ENCODE peak calls at places on chromosome 3, in six cellular contexts. One of them, this sample, is unnamed. For H3K27me3, the result is how much of the 10 kb centered on the place peaks cover.

GRCh38 chr3:194135806-194136518 is at the start of gene HES1:
- DNase-seq in neuronal stem cell: peak
- DNase-seq in gastrocnemius medialis: peak
- DNase-seq in heart right ventricle: peak
- DNase-seq in brain microvascular endothelial cell: peak
- DNase-seq in ascending aorta: peak
- DNase-seq in this sample: peak

GRCh38 chr3:125331243-125331642 is 43.9 kb downstream of the ZNF148 start:
- DNase-seq in neuronal stem cell: no peak
- DNase-seq in gastrocnemius medialis: no peak
- DNase-seq in heart right ventricle: no peak
- DNase-seq in brain microvascular endothelial cell: no peak
- DNase-seq in ascending aorta: no peak
- DNase-seq in this sample: no peak

GRCh38 chr3:188956839-188957489 is 214.8 kb upstream of the TPRG1 start:
- DNase-seq in neuronal stem cell: peak
- DNase-seq in gastrocnemius medialis: no peak
- DNase-seq in heart right ventricle: no peak
- DNase-seq in brain microvascular endothelial cell: peak
- DNase-seq in ascending aorta: no peak
- DNase-seq in this sample: no peak

GRCh38 chr3:188268336-188268735 is 114.4 kb downstream of the LPP start:
- DNase-seq in neuronal stem cell: no peak
- DNase-seq in gastrocnemius medialis: no peak
- DNase-seq in heart right ventricle: no peak
- DNase-seq in brain microvascular endothelial cell: no peak
- DNase-seq in ascending aorta: no peak
- DNase-seq in this sample: no peak

GRCh38 chr3:1251282-1252060 is 158.6 kb downstream of the CNTN6 start:
- DNase-seq in neuronal stem cell: no peak
- DNase-seq in gastrocnemius medialis: no peak
- DNase-seq in heart right ventricle: no peak
- DNase-seq in brain microvascular endothelial cell: peak
- DNase-seq in ascending aorta: no peak
- DNase-seq in this sample: no peak

GRCh38 chr3:188468672-188469071 is 314.7 kb downstream of the LPP start:
- DNase-seq in neuronal stem cell: no peak
- DNase-seq in gastrocnemius medialis: peak
- DNase-seq in heart right ventricle: peak
- DNase-seq in brain microvascular endothelial cell: no peak
- DNase-seq in ascending aorta: no peak
- DNase-seq in this sample: peak

GRCh38 chr3:16482770-16483531 is 30.5 kb downstream of the RFTN1 start:
- DNase-seq in neuronal stem cell: no peak
- DNase-seq in gastrocnemius medialis: no peak
- DNase-seq in heart right ventricle: no peak
- DNase-seq in brain microvascular endothelial cell: no peak
- DNase-seq in ascending aorta: no peak
- DNase-seq in this sample: peak

GRCh38 chr3:187946981-187947380 is 201.7 kb upstream of the BCL6 start:
- DNase-seq in neuronal stem cell: no peak
- DNase-seq in gastrocnemius medialis: no peak
- DNase-seq in heart right ventricle: no peak
- DNase-seq in brain microvascular endothelial cell: no peak
- DNase-seq in ascending aorta: no peak
- DNase-seq in this sample: no peak

GRCh38 chr3:100097919-100098896 is 16.1 kb downstream of the FILIP1L start:
- DNase-seq in neuronal stem cell: no peak
- DNase-seq in gastrocnemius medialis: peak
- DNase-seq in heart right ventricle: no peak
- DNase-seq in brain microvascular endothelial cell: no peak
- DNase-seq in ascending aorta: no peak
- DNase-seq in this sample: no peak

GRCh38 chr3:114873590-114873989 is 273.5 kb downstream of the ZBTB20 start:
- DNase-seq in neuronal stem cell: no peak
- DNase-seq in gastrocnemius medialis: no peak
- DNase-seq in heart right ventricle: no peak
- DNase-seq in brain microvascular endothelial cell: no peak
- DNase-seq in ascending aorta: no peak
- DNase-seq in this sample: no peak

GRCh38 chr3:55014081-55014480 is 86.2 kb upstream of the LRTM1 start:
- DNase-seq in neuronal stem cell: no peak
- DNase-seq in gastrocnemius medialis: no peak
- DNase-seq in heart right ventricle: no peak
- DNase-seq in brain microvascular endothelial cell: no peak
- DNase-seq in ascending aorta: no peak
- DNase-seq in this sample: no peak

GRCh38 chr3:125129512-125129962 is 73.7 kb upstream of the HEG1 start:
- DNase-seq in neuronal stem cell: no peak
- DNase-seq in gastrocnemius medialis: peak
- DNase-seq in heart right ventricle: no peak
- DNase-seq in brain microvascular endothelial cell: peak
- DNase-seq in ascending aorta: no peak
- DNase-seq in this sample: peak

GRCh38 chr3:99413504-99413903 is 224.9 kb upstream of the COL8A1 start:
- DNase-seq in neuronal stem cell: no peak
- DNase-seq in gastrocnemius medialis: no peak
- DNase-seq in heart right ventricle: no peak
- DNase-seq in brain microvascular endothelial cell: no peak
- DNase-seq in ascending aorta: no peak
- DNase-seq in this sample: no peak

GRCh38 chr3:192819001-192819569 is 91.7 kb upstream of the FGF12 start:
- DNase-seq in neuronal stem cell: no peak
- DNase-seq in gastrocnemius medialis: no peak
- DNase-seq in heart right ventricle: no peak
- DNase-seq in brain microvascular endothelial cell: peak
- DNase-seq in ascending aorta: no peak
- DNase-seq in this sample: no peak

GRCh38 chr3:20136231-20136630 is 49.8 kb downstream of the SGO1 start:
- DNase-seq in neuronal stem cell: no peak
- DNase-seq in gastrocnemius medialis: no peak
- DNase-seq in heart right ventricle: no peak
- DNase-seq in brain microvascular endothelial cell: no peak
- DNase-seq in ascending aorta: no peak
- DNase-seq in this sample: no peak

GRCh38 chr3:56342475-56342874 is 125.8 kb downstream of the ERC2 start:
- DNase-seq in neuronal stem cell: no peak
- DNase-seq in gastrocnemius medialis: no peak
- DNase-seq in heart right ventricle: no peak
- DNase-seq in brain microvascular endothelial cell: no peak
- DNase-seq in ascending aorta: no peak
- DNase-seq in this sample: no peak

GRCh38 chr3:5194801-5195509 is 7.4 kb downstream of the EDEM1 start:
- DNase-seq in neuronal stem cell: no peak
- DNase-seq in gastrocnemius medialis: peak
- DNase-seq in heart right ventricle: no peak
- DNase-seq in brain microvascular endothelial cell: peak
- DNase-seq in ascending aorta: no peak
- DNase-seq in this sample: no peak

GRCh38 chr3:126888186-126888760 is 94.6 kb upstream of the PLXNA1 start:
- DNase-seq in neuronal stem cell: no peak
- DNase-seq in gastrocnemius medialis: no peak
- DNase-seq in heart right ventricle: no peak
- DNase-seq in brain microvascular endothelial cell: no peak
- DNase-seq in ascending aorta: no peak
- DNase-seq in this sample: no peak

GRCh38 chr3:45664558-45664957 is 24.6 kb upstream of the SACM1L start:
- DNase-seq in neuronal stem cell: no peak
- DNase-seq in gastrocnemius medialis: no peak
- DNase-seq in heart right ventricle: peak
- DNase-seq in brain microvascular endothelial cell: no peak
- DNase-seq in ascending aorta: no peak
- DNase-seq in this sample: no peak

GRCh38 chr3:169644750-169645149 is 18.8 kb downstream of the MECOM start:
- DNase-seq in neuronal stem cell: no peak
- DNase-seq in gastrocnemius medialis: no peak
- DNase-seq in heart right ventricle: no peak
- DNase-seq in brain microvascular endothelial cell: no peak
- DNase-seq in ascending aorta: no peak
- DNase-seq in this sample: no peak

GRCh38 chr3:181887685-181888084 is 176.0 kb downstream of the SOX2 start:
- DNase-seq in neuronal stem cell: no peak
- DNase-seq in gastrocnemius medialis: no peak
- DNase-seq in heart right ventricle: no peak
- DNase-seq in brain microvascular endothelial cell: no peak
- DNase-seq in ascending aorta: no peak
- DNase-seq in this sample: no peak

GRCh38 chr3:181888234-181888633 is 176.5 kb downstream of the SOX2 start:
- DNase-seq in neuronal stem cell: no peak
- DNase-seq in gastrocnemius medialis: no peak
- DNase-seq in heart right ventricle: no peak
- DNase-seq in brain microvascular endothelial cell: no peak
- DNase-seq in ascending aorta: no peak
- DNase-seq in this sample: no peak

GRCh38 chr3:181885868-181886630 is 174.3 kb downstream of the SOX2 start:
- DNase-seq in neuronal stem cell: no peak
- DNase-seq in gastrocnemius medialis: no peak
- DNase-seq in heart right ventricle: no peak
- DNase-seq in brain microvascular endothelial cell: no peak
- DNase-seq in ascending aorta: no peak
- DNase-seq in this sample: no peak

GRCh38 chr3:181886676-181887075 is 175.0 kb downstream of the SOX2 start:
- DNase-seq in neuronal stem cell: no peak
- DNase-seq in gastrocnemius medialis: no peak
- DNase-seq in heart right ventricle: no peak
- DNase-seq in brain microvascular endothelial cell: no peak
- DNase-seq in ascending aorta: no peak
- DNase-seq in this sample: no peak
- H3K27ac ChIP-seq in neuronal stem cell: no peak
- H3K27ac ChIP-seq in gastrocnemius medialis: no peak
- H3K27ac ChIP-seq in heart right ventricle: no peak
- H3K27ac ChIP-seq in brain microvascular endothelial cell: no peak
- H3K27ac ChIP-seq in ascending aorta: no peak
- H3K27ac ChIP-seq in this sample: no peak

DNA sequence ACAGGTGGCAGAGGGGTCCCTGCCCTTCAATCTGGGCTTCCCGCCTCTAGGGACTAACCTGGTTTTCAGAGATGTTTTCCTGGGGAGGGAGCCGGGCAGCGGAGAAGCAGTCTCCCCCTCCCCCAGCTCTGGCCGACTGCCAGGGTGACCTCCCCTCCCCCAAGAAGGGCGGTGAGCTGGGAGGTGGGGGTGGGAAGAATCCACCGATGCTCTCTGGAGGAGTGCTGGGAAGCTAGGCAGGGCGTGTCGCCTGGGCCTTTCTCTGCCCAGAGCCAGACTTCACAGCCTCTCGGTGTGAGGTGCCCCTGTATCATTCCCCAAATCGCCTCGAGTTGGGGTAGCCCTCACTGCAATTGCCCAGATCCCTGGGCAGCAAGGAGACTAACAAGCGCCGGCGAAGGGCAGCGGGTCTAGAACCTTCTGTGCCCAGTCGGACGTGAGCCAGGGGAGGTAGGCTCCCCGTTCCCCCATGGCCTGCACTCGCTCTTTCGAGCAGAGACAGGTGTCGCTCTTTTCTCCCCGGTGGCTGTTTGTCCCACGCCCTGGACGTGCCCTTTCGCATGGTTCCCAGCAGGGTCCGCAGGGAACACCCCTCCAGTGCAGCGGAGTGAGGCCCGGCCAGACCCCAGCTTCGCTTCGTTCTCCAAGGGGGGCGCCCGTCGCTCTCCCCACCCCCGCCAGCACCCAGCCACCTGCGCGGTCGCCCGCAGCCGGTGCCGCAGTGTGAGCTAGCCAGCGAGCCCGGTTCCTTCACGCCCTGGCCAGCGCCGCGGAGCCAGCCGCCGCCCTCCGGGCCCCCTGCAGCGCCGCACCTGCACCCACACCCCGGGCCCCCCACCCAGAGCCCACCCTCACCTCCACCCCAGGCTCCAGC is 1.1 kb downstream of the RAB6B start:
- DNase-seq in neuronal stem cell: no peak
- DNase-seq in gastrocnemius medialis: no peak
- DNase-seq in heart right ventricle: peak
- DNase-seq in brain microvascular endothelial cell: no peak
- DNase-seq in ascending aorta: no peak
- DNase-seq in this sample: no peak
- H3K27me3 ChIP-seq in neuronal stem cell: under half
- H3K27me3 ChIP-seq in gastrocnemius medialis: under half
- H3K27me3 ChIP-seq in heart right ventricle: under half
- H3K27me3 ChIP-seq in brain microvascular endothelial cell: under half
- H3K27me3 ChIP-seq in ascending aorta: under half
- H3K27me3 ChIP-seq in this sample: under half

GRCh38 chr3:52054689-52055511 is 1.5 kb downstream of the DUSP7 start:
- DNase-seq in neuronal stem cell: no peak
- DNase-seq in gastrocnemius medialis: no peak
- DNase-seq in heart right ventricle: no peak
- DNase-seq in brain microvascular endothelial cell: no peak
- DNase-seq in ascending aorta: no peak
- DNase-seq in this sample: no peak

GRCh38 chr3:52052831-52053306 is 3.5 kb downstream of the DUSP7 start:
- DNase-seq in neuronal stem cell: no peak
- DNase-seq in gastrocnemius medialis: peak
- DNase-seq in heart right ventricle: peak
- DNase-seq in brain microvascular endothelial cell: peak
- DNase-seq in ascending aorta: peak
- DNase-seq in this sample: peak

GRCh38 chr3:52055537-52056351 is 627 bp downstream of the DUSP7 start:
- DNase-seq in neuronal stem cell: no peak
- DNase-seq in gastrocnemius medialis: peak
- DNase-seq in heart right ventricle: peak
- DNase-seq in brain microvascular endothelial cell: no peak
- DNase-seq in ascending aorta: no peak
- DNase-seq in this sample: peak

GRCh38 chr3:52051444-52051843 is 4.9 kb downstream of the DUSP7 start:
- DNase-seq in neuronal stem cell: no peak
- DNase-seq in gastrocnemius medialis: no peak
- DNase-seq in heart right ventricle: no peak
- DNase-seq in brain microvascular endothelial cell: no peak
- DNase-seq in ascending aorta: no peak
- DNase-seq in this sample: no peak

GRCh38 chr3:52053307-52054304 is 2.8 kb downstream of the DUSP7 start:
- DNase-seq in neuronal stem cell: no peak
- DNase-seq in gastrocnemius medialis: peak
- DNase-seq in heart right ventricle: no peak
- DNase-seq in brain microvascular endothelial cell: no peak
- DNase-seq in ascending aorta: no peak
- DNase-seq in this sample: peak
- H3K4me3 ChIP-seq in neuronal stem cell: peak
- H3K4me3 ChIP-seq in gastrocnemius medialis: peak
- H3K4me3 ChIP-seq in heart right ventricle: peak
- H3K4me3 ChIP-seq in brain microvascular endothelial cell: peak
- H3K4me3 ChIP-seq in ascending aorta: peak
- H3K4me3 ChIP-seq in this sample: peak

DNA sequence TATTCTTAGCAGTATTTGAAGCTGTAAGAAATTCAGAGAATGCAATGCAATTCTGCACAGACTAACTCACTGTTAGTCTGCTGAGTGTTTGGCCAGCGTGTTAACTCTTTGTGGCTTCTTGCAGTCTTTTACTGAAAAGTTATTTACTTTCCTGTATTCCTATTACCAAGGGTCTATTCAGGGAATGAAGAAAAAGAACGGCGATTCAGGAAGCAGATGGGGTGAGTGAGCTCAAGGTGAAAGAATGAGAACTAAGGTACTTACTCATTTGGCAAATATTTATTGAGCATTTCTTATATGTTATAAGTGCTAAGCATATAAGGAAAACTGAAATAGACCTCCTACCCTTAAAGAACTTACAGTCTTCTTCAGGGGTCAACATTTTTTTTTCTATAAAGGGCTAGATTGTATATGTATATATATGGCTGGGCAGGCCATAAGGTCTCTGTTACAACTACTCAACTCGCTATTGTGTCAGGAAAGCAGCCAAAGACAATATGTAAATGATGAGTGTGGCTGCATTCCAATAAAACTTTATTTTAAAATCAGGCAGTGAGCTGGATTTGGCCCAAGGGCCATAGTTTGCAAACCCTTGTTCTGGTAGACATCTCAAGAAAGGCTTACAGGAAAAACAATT is 271.9 kb upstream of the GADL1 start:
- DNase-seq in neuronal stem cell: no peak
- DNase-seq in gastrocnemius medialis: no peak
- DNase-seq in heart right ventricle: no peak
- DNase-seq in brain microvascular endothelial cell: peak
- DNase-seq in ascending aorta: no peak
- DNase-seq in this sample: no peak
- H3K27ac ChIP-seq in neuronal stem cell: no peak
- H3K27ac ChIP-seq in gastrocnemius medialis: no peak
- H3K27ac ChIP-seq in heart right ventricle: no peak
- H3K27ac ChIP-seq in brain microvascular endothelial cell: peak
- H3K27ac ChIP-seq in ascending aorta: peak
- H3K27ac ChIP-seq in this sample: no peak

This sample was measured in psoas muscle.